ENCODE peak calls at places on chromosomes 5 and 9, in ten cellular contexts. T is ovary; F is sigmoid colon; O is WTC11; M is lower lobe of right lung; U is HFFc6; K is NCI-H510A; H is Right ventricle myocardium inferior; Q is stimulated activated naive CD4-positive, alpha-beta T cell; W is nephron progenitor cell. D is an unnamed sample.

GRCh38 chr5:151072234-151073025 is 8.4 kb downstream of the TNIP1 start:
- DNase-seq in T (no peak), F (no peak), M (no peak), K (no peak), O (no peak), U (peak; percentile 81), Q (no peak), H (no peak), W (no peak), D (peak; percentile 85)

GRCh38 chr9:126334626-126335621 is 8.3 kb downstream of the MVB12B start:
- DNase-seq in T (no peak), W (no peak), F (no peak), M (no peak), O (no peak), U (no peak), K (no peak), H (no peak), Q (no peak), D (no peak)

GRCh38 chr5:138574744-138575193 is 432 bp downstream of the HSPA9 start:
- DNase-seq in H (no peak), M (no peak), F (peak; percentile 69), W (no peak), Q (no peak), T (no peak), U (no peak), O (no peak), K (no peak), D (no peak)

GRCh38 chr5:167950126-167950721 is 341.2 kb upstream of the WWC1 start:
- DNase-seq in K (no peak), Q (no peak), M (no peak), T (no peak), O (no peak), U (no peak), W (no peak), H (no peak), F (no peak), D (peak; percentile 84)

GRCh38 chr9:70160672-70161413 is 97.9 kb upstream of the SMC5 start:
- DNase-seq in Q (no peak), H (no peak), F (no peak), U (no peak), T (no peak), O (no peak), W (no peak), K (no peak), M (no peak), D (no peak)

GRCh38 chr5:140145818-140146522 is 20.2 kb downstream of the IGIP start:
- DNase-seq in M (peak; percentile 83), Q (peak; percentile 38), W (peak; percentile 86), H (peak; percentile 87), O (peak; percentile 71), K (peak; percentile 7), T (peak; percentile 75), U (peak; percentile 62), F (peak; percentile 85), D (no peak)

GRCh38 chr9:2461886-2462285 is 159.7 kb upstream of the VLDLR start:
- DNase-seq in U (no peak), O (no peak), M (no peak), K (no peak), W (no peak), T (no peak), H (no peak), Q (no peak), F (no peak), D (no peak)

GRCh38 chr5:151896041-151896691 is 28.5 kb downstream of the GLRA1 start:
- DNase-seq in O (no peak), F (no peak), Q (no peak), M (no peak), U (peak; percentile 46), K (no peak), W (no peak), H (no peak), T (no peak), D (peak; percentile 78)

GRCh38 chr9:27717991-27718390 is 144.7 kb upstream of the C9orf72 start:
- DNase-seq in Q (no peak), O (no peak), W (no peak), U (no peak), H (no peak), F (no peak), M (no peak), T (no peak), K (no peak), D (no peak)

GRCh38 chr5:135304352-135305221 is 94.4 kb downstream of the MACROH2A1 start:
- DNase-seq in U (no peak), W (peak; percentile 38), H (no peak), M (no peak), Q (no peak), K (no peak), O (no peak), F (no peak), T (no peak), D (no peak)

GRCh38 chr9:96651626-96652025 is 3.5 kb downstream of the PRXL2C start:
- DNase-seq in U (peak; percentile 21), M (no peak), Q (no peak), W (no peak), O (no peak), T (no peak), K (no peak), H (no peak), F (no peak), D (peak; percentile 6)

D was measured in NCI-H226.